ENCODE peak calls at places on chromosomes 2 and 18, in eight cellular contexts. One of them, this sample, is unnamed.

GRCh38 chr2:149744845-149745244 is 157.3 kb upstream of the MMADHC start:
- DNase-seq in smooth muscle cell of the brain vasculature: no peak
- DNase-seq in HuH-7.5: no peak
- DNase-seq in left lung: no peak
- DNase-seq in NCI-H1092 treated with DMSO at 0.1 percent for 48 hours: no peak
- DNase-seq in nephron progenitor cell: no peak
- DNase-seq in stimulated activated naive CD8-positive, alpha-beta T cell treated with anti-CD3 and anti-CD28 coated beads, Interleukin-15, Interleukin-2, amounts not matched to agents 100 U/mL and 50 U/mL, for 24 hours: no peak
- DNase-seq in activated naive CD8-positive, alpha-beta T cell treated with anti-CD3 and anti-CD28 coated beads, Interleukin-2, amount 50 U/mL, for 24 hours: no peak
- DNase-seq in this sample: no peak

GRCh38 chr2:159118115-159118858 is 149.8 kb downstream of the TANC1 start:
- DNase-seq in NCI-H1092 treated with DMSO at 0.1 percent for 48 hours: peak; percentile 55
- DNase-seq in stimulated activated naive CD8-positive, alpha-beta T cell treated with anti-CD3 and anti-CD28 coated beads, Interleukin-15, Interleukin-2, amounts not matched to agents 100 U/mL and 50 U/mL, for 24 hours: peak; percentile 85
- DNase-seq in nephron progenitor cell: peak; percentile 90
- DNase-seq in activated naive CD8-positive, alpha-beta T cell treated with anti-CD3 and anti-CD28 coated beads, Interleukin-2, amount 50 U/mL, for 24 hours: peak; percentile 84
- DNase-seq in HuH-7.5: peak; percentile 56
- DNase-seq in smooth muscle cell of the brain vasculature: peak; percentile 79
- DNase-seq in left lung: peak; percentile 78
- DNase-seq in this sample: peak; percentile 88

GRCh38 chr18:35582310-35582682 is 756 bp downstream of the GALNT1 start:
- DNase-seq in activated naive CD8-positive, alpha-beta T cell treated with anti-CD3 and anti-CD28 coated beads, Interleukin-2, amount 50 U/mL, for 24 hours: no peak
- DNase-seq in nephron progenitor cell: no peak
- DNase-seq in NCI-H1092 treated with DMSO at 0.1 percent for 48 hours: no peak
- DNase-seq in stimulated activated naive CD8-positive, alpha-beta T cell treated with anti-CD3 and anti-CD28 coated beads, Interleukin-15, Interleukin-2, amounts not matched to agents 100 U/mL and 50 U/mL, for 24 hours: no peak
- DNase-seq in HuH-7.5: no peak
- DNase-seq in left lung: no peak
- DNase-seq in smooth muscle cell of the brain vasculature: no peak
- DNase-seq in this sample: no peak

GRCh38 chr18:79218605-79219195 is 149.5 kb downstream of the ATP9B start:
- DNase-seq in activated naive CD8-positive, alpha-beta T cell treated with anti-CD3 and anti-CD28 coated beads, Interleukin-2, amount 50 U/mL, for 24 hours: no peak
- DNase-seq in HuH-7.5: no peak
- DNase-seq in left lung: no peak
- DNase-seq in smooth muscle cell of the brain vasculature: no peak
- DNase-seq in nephron progenitor cell: no peak
- DNase-seq in NCI-H1092 treated with DMSO at 0.1 percent for 48 hours: no peak
- DNase-seq in stimulated activated naive CD8-positive, alpha-beta T cell treated with anti-CD3 and anti-CD28 coated beads, Interleukin-15, Interleukin-2, amounts not matched to agents 100 U/mL and 50 U/mL, for 24 hours: no peak
- DNase-seq in this sample: no peak

GRCh38 chr2:215137741-215138340 is 585 bp downstream of the ABCA12 start:
- DNase-seq in left lung: no peak
- DNase-seq in stimulated activated naive CD8-positive, alpha-beta T cell treated with anti-CD3 and anti-CD28 coated beads, Interleukin-15, Interleukin-2, amounts not matched to agents 100 U/mL and 50 U/mL, for 24 hours: no peak
- DNase-seq in HuH-7.5: no peak
- DNase-seq in nephron progenitor cell: no peak
- DNase-seq in NCI-H1092 treated with DMSO at 0.1 percent for 48 hours: no peak
- DNase-seq in smooth muscle cell of the brain vasculature: no peak
- DNase-seq in activated naive CD8-positive, alpha-beta T cell treated with anti-CD3 and anti-CD28 coated beads, Interleukin-2, amount 50 U/mL, for 24 hours: no peak
- DNase-seq in this sample: no peak

GRCh38 chr18:7393080-7393479 is 162.2 kb downstream of the LRRC30 start:
- DNase-seq in nephron progenitor cell: no peak
- DNase-seq in NCI-H1092 treated with DMSO at 0.1 percent for 48 hours: no peak
- DNase-seq in smooth muscle cell of the brain vasculature: no peak
- DNase-seq in stimulated activated naive CD8-positive, alpha-beta T cell treated with anti-CD3 and anti-CD28 coated beads, Interleukin-15, Interleukin-2, amounts not matched to agents 100 U/mL and 50 U/mL, for 24 hours: no peak
- DNase-seq in activated naive CD8-positive, alpha-beta T cell treated with anti-CD3 and anti-CD28 coated beads, Interleukin-2, amount 50 U/mL, for 24 hours: no peak
- DNase-seq in HuH-7.5: no peak
- DNase-seq in left lung: no peak
- DNase-seq in this sample: no peak

GRCh38 chr2:84116132-84116531 is 342.9 kb downstream of the SUCLG1 start:
- DNase-seq in activated naive CD8-positive, alpha-beta T cell treated with anti-CD3 and anti-CD28 coated beads, Interleukin-2, amount 50 U/mL, for 24 hours: no peak
- DNase-seq in stimulated activated naive CD8-positive, alpha-beta T cell treated with anti-CD3 and anti-CD28 coated beads, Interleukin-15, Interleukin-2, amounts not matched to agents 100 U/mL and 50 U/mL, for 24 hours: no peak
- DNase-seq in left lung: no peak
- DNase-seq in NCI-H1092 treated with DMSO at 0.1 percent for 48 hours: no peak
- DNase-seq in nephron progenitor cell: no peak
- DNase-seq in smooth muscle cell of the brain vasculature: no peak
- DNase-seq in HuH-7.5: no peak
- DNase-seq in this sample: no peak

GRCh38 chr18:70249118-70249517 is 39.7 kb upstream of the SOCS6 start:
- DNase-seq in HuH-7.5: no peak
- DNase-seq in NCI-H1092 treated with DMSO at 0.1 percent for 48 hours: no peak
- DNase-seq in smooth muscle cell of the brain vasculature: no peak
- DNase-seq in left lung: no peak
- DNase-seq in nephron progenitor cell: no peak
- DNase-seq in stimulated activated naive CD8-positive, alpha-beta T cell treated with anti-CD3 and anti-CD28 coated beads, Interleukin-15, Interleukin-2, amounts not matched to agents 100 U/mL and 50 U/mL, for 24 hours: no peak
- DNase-seq in activated naive CD8-positive, alpha-beta T cell treated with anti-CD3 and anti-CD28 coated beads, Interleukin-2, amount 50 U/mL, for 24 hours: no peak
- DNase-seq in this sample: no peak

GRCh38 chr2:105179469-105180372 is 61.8 kb upstream of the GPR45 start:
- DNase-seq in nephron progenitor cell: no peak
- DNase-seq in smooth muscle cell of the brain vasculature: peak; percentile 26
- DNase-seq in stimulated activated naive CD8-positive, alpha-beta T cell treated with anti-CD3 and anti-CD28 coated beads, Interleukin-15, Interleukin-2, amounts not matched to agents 100 U/mL and 50 U/mL, for 24 hours: no peak
- DNase-seq in HuH-7.5: peak; percentile 24
- DNase-seq in NCI-H1092 treated with DMSO at 0.1 percent for 48 hours: peak; percentile 55
- DNase-seq in activated naive CD8-positive, alpha-beta T cell treated with anti-CD3 and anti-CD28 coated beads, Interleukin-2, amount 50 U/mL, for 24 hours: no peak
- DNase-seq in left lung: no peak
- DNase-seq in this sample: peak; percentile 19

GRCh38 chr2:181169459-181169858 is 189.1 kb downstream of the UBE2E3 start:
- DNase-seq in smooth muscle cell of the brain vasculature: no peak
- DNase-seq in stimulated activated naive CD8-positive, alpha-beta T cell treated with anti-CD3 and anti-CD28 coated beads, Interleukin-15, Interleukin-2, amounts not matched to agents 100 U/mL and 50 U/mL, for 24 hours: no peak
- DNase-seq in NCI-H1092 treated with DMSO at 0.1 percent for 48 hours: no peak
- DNase-seq in nephron progenitor cell: no peak
- DNase-seq in activated naive CD8-positive, alpha-beta T cell treated with anti-CD3 and anti-CD28 coated beads, Interleukin-2, amount 50 U/mL, for 24 hours: no peak
- DNase-seq in HuH-7.5: no peak
- DNase-seq in left lung: no peak
- DNase-seq in this sample: no peak

GRCh38 chr18:70400473-70400872 is 111.6 kb downstream of the SOCS6 start:
- DNase-seq in smooth muscle cell of the brain vasculature: no peak
- DNase-seq in stimulated activated naive CD8-positive, alpha-beta T cell treated with anti-CD3 and anti-CD28 coated beads, Interleukin-15, Interleukin-2, amounts not matched to agents 100 U/mL and 50 U/mL, for 24 hours: no peak
- DNase-seq in NCI-H1092 treated with DMSO at 0.1 percent for 48 hours: no peak
- DNase-seq in HuH-7.5: no peak
- DNase-seq in activated naive CD8-positive, alpha-beta T cell treated with anti-CD3 and anti-CD28 coated beads, Interleukin-2, amount 50 U/mL, for 24 hours: no peak
- DNase-seq in left lung: no peak
- DNase-seq in nephron progenitor cell: no peak
- DNase-seq in this sample: no peak

GRCh38 chr2:200618590-200619021 is 32.8 kb downstream of the AOX1 start:
- DNase-seq in activated naive CD8-positive, alpha-beta T cell treated with anti-CD3 and anti-CD28 coated beads, Interleukin-2, amount 50 U/mL, for 24 hours: no peak
- DNase-seq in smooth muscle cell of the brain vasculature: peak; percentile 56
- DNase-seq in stimulated activated naive CD8-positive, alpha-beta T cell treated with anti-CD3 and anti-CD28 coated beads, Interleukin-15, Interleukin-2, amounts not matched to agents 100 U/mL and 50 U/mL, for 24 hours: no peak
- DNase-seq in HuH-7.5: no peak
- DNase-seq in nephron progenitor cell: no peak
- DNase-seq in NCI-H1092 treated with DMSO at 0.1 percent for 48 hours: peak; percentile 2
- DNase-seq in left lung: no peak
- DNase-seq in this sample: no peak

GRCh38 chr18:41906528-41907256 is 48.3 kb upstream of the PIK3C3 start:
- DNase-seq in smooth muscle cell of the brain vasculature: peak; percentile 20
- DNase-seq in activated naive CD8-positive, alpha-beta T cell treated with anti-CD3 and anti-CD28 coated beads, Interleukin-2, amount 50 U/mL, for 24 hours: peak; percentile 5
- DNase-seq in HuH-7.5: no peak
- DNase-seq in NCI-H1092 treated with DMSO at 0.1 percent for 48 hours: peak; percentile 58
- DNase-seq in left lung: no peak
- DNase-seq in stimulated activated naive CD8-positive, alpha-beta T cell treated with anti-CD3 and anti-CD28 coated beads, Interleukin-15, Interleukin-2, amounts not matched to agents 100 U/mL and 50 U/mL, for 24 hours: peak; percentile 7
- DNase-seq in nephron progenitor cell: peak; percentile 13
- DNase-seq in this sample: no peak

GRCh38 chr2:176934869-176935415 is 277.7 kb upstream of the HNRNPA3 start:
- DNase-seq in HuH-7.5: no peak
- DNase-seq in NCI-H1092 treated with DMSO at 0.1 percent for 48 hours: no peak
- DNase-seq in nephron progenitor cell: no peak
- DNase-seq in smooth muscle cell of the brain vasculature: no peak
- DNase-seq in left lung: no peak
- DNase-seq in activated naive CD8-positive, alpha-beta T cell treated with anti-CD3 and anti-CD28 coated beads, Interleukin-2, amount 50 U/mL, for 24 hours: no peak
- DNase-seq in stimulated activated naive CD8-positive, alpha-beta T cell treated with anti-CD3 and anti-CD28 coated beads, Interleukin-15, Interleukin-2, amounts not matched to agents 100 U/mL and 50 U/mL, for 24 hours: no peak
- DNase-seq in this sample: no peak

This sample was measured in endothelial cell.